ENCODE peak calls at places on chromosomes 13 and 19, in six cellular contexts. One of them, this sample, is unnamed.

GRCh38 chr19:18899624-18900560 is 3.9 kb upstream of the CERS1 start:
- DNase-seq in neural crest cell: no peak
- DNase-seq in activated CD4-positive, alpha-beta T cell treated with anti-CD3 and anti-CD28 coated beads, Interleukin-2, amount 50 U/mL, for 24 hours: no peak
- DNase-seq in NCI-H748 treated with DMSO at 0.1 percent for 48 hours: no peak
- DNase-seq in breast epithelium: no peak
- DNase-seq in stimulated activated CD4-positive, alpha-beta T cell treated with anti-CD3 and anti-CD28 coated beads, Interleukin-1b, Interleukin-23, amount 100 ng/mL, for 24 hours: no peak
- DNase-seq in this sample: no peak

GRCh38 chr13:90918551-90918950 is 428.9 kb upstream of the MIR17HG start:
- DNase-seq in neural crest cell: no peak
- DNase-seq in activated CD4-positive, alpha-beta T cell treated with anti-CD3 and anti-CD28 coated beads, Interleukin-2, amount 50 U/mL, for 24 hours: no peak
- DNase-seq in NCI-H748 treated with DMSO at 0.1 percent for 48 hours: no peak
- DNase-seq in breast epithelium: no peak
- DNase-seq in stimulated activated CD4-positive, alpha-beta T cell treated with anti-CD3 and anti-CD28 coated beads, Interleukin-1b, Interleukin-23, amount 100 ng/mL, for 24 hours: no peak
- DNase-seq in this sample: no peak

GRCh38 chr19:20928371-20928770 is 5.3 kb downstream of the ZNF85 start:
- DNase-seq in neural crest cell: no peak
- DNase-seq in activated CD4-positive, alpha-beta T cell treated with anti-CD3 and anti-CD28 coated beads, Interleukin-2, amount 50 U/mL, for 24 hours: no peak
- DNase-seq in NCI-H748 treated with DMSO at 0.1 percent for 48 hours: no peak
- DNase-seq in breast epithelium: no peak
- DNase-seq in stimulated activated CD4-positive, alpha-beta T cell treated with anti-CD3 and anti-CD28 coated beads, Interleukin-1b, Interleukin-23, amount 100 ng/mL, for 24 hours: no peak
- DNase-seq in this sample: no peak

GRCh38 chr13:106376411-106377112 is 158.9 kb downstream of the EFNB2 start:
- DNase-seq in neural crest cell: no peak
- DNase-seq in activated CD4-positive, alpha-beta T cell treated with anti-CD3 and anti-CD28 coated beads, Interleukin-2, amount 50 U/mL, for 24 hours: no peak
- DNase-seq in NCI-H748 treated with DMSO at 0.1 percent for 48 hours: no peak
- DNase-seq in breast epithelium: no peak
- DNase-seq in stimulated activated CD4-positive, alpha-beta T cell treated with anti-CD3 and anti-CD28 coated beads, Interleukin-1b, Interleukin-23, amount 100 ng/mL, for 24 hours: no peak
- DNase-seq in this sample: no peak

GRCh38 chr13:24161010-24161775 is 673 bp downstream of the SPATA13 start:
- DNase-seq in neural crest cell: no peak
- DNase-seq in activated CD4-positive, alpha-beta T cell treated with anti-CD3 and anti-CD28 coated beads, Interleukin-2, amount 50 U/mL, for 24 hours: no peak
- DNase-seq in NCI-H748 treated with DMSO at 0.1 percent for 48 hours: peak
- DNase-seq in breast epithelium: peak
- DNase-seq in stimulated activated CD4-positive, alpha-beta T cell treated with anti-CD3 and anti-CD28 coated beads, Interleukin-1b, Interleukin-23, amount 100 ng/mL, for 24 hours: peak
- DNase-seq in this sample: peak

GRCh38 chr19:31140717-31141116 is 208.5 kb downstream of the TSHZ3 start:
- DNase-seq in neural crest cell: no peak
- DNase-seq in activated CD4-positive, alpha-beta T cell treated with anti-CD3 and anti-CD28 coated beads, Interleukin-2, amount 50 U/mL, for 24 hours: no peak
- DNase-seq in NCI-H748 treated with DMSO at 0.1 percent for 48 hours: no peak
- DNase-seq in breast epithelium: no peak
- DNase-seq in stimulated activated CD4-positive, alpha-beta T cell treated with anti-CD3 and anti-CD28 coated beads, Interleukin-1b, Interleukin-23, amount 100 ng/mL, for 24 hours: no peak
- DNase-seq in this sample: no peak

GRCh38 chr19:3367572-3368440 is 1.4 kb downstream of the NFIC start:
- DNase-seq in neural crest cell: no peak
- DNase-seq in activated CD4-positive, alpha-beta T cell treated with anti-CD3 and anti-CD28 coated beads, Interleukin-2, amount 50 U/mL, for 24 hours: no peak
- DNase-seq in NCI-H748 treated with DMSO at 0.1 percent for 48 hours: no peak
- DNase-seq in breast epithelium: no peak
- DNase-seq in stimulated activated CD4-positive, alpha-beta T cell treated with anti-CD3 and anti-CD28 coated beads, Interleukin-1b, Interleukin-23, amount 100 ng/mL, for 24 hours: no peak
- DNase-seq in this sample: no peak

GRCh38 chr13:25719666-25720065 is 332.1 kb downstream of the SHISA2 start:
- DNase-seq in neural crest cell: no peak
- DNase-seq in activated CD4-positive, alpha-beta T cell treated with anti-CD3 and anti-CD28 coated beads, Interleukin-2, amount 50 U/mL, for 24 hours: no peak
- DNase-seq in NCI-H748 treated with DMSO at 0.1 percent for 48 hours: no peak
- DNase-seq in breast epithelium: no peak
- DNase-seq in stimulated activated CD4-positive, alpha-beta T cell treated with anti-CD3 and anti-CD28 coated beads, Interleukin-1b, Interleukin-23, amount 100 ng/mL, for 24 hours: no peak
- DNase-seq in this sample: no peak

GRCh38 chr19:34299576-34299975 is 45.2 kb downstream of the GARRE1 start:
- DNase-seq in neural crest cell: no peak
- DNase-seq in activated CD4-positive, alpha-beta T cell treated with anti-CD3 and anti-CD28 coated beads, Interleukin-2, amount 50 U/mL, for 24 hours: no peak
- DNase-seq in NCI-H748 treated with DMSO at 0.1 percent for 48 hours: no peak
- DNase-seq in breast epithelium: no peak
- DNase-seq in stimulated activated CD4-positive, alpha-beta T cell treated with anti-CD3 and anti-CD28 coated beads, Interleukin-1b, Interleukin-23, amount 100 ng/mL, for 24 hours: no peak
- DNase-seq in this sample: no peak

GRCh38 chr19:23075031-23075733 is 41.6 kb upstream of the ZNF730 start:
- DNase-seq in neural crest cell: peak
- DNase-seq in activated CD4-positive, alpha-beta T cell treated with anti-CD3 and anti-CD28 coated beads, Interleukin-2, amount 50 U/mL, for 24 hours: no peak
- DNase-seq in NCI-H748 treated with DMSO at 0.1 percent for 48 hours: peak
- DNase-seq in breast epithelium: no peak
- DNase-seq in stimulated activated CD4-positive, alpha-beta T cell treated with anti-CD3 and anti-CD28 coated beads, Interleukin-1b, Interleukin-23, amount 100 ng/mL, for 24 hours: no peak
- DNase-seq in this sample: no peak

GRCh38 chr13:78465250-78465649 is 138.1 kb downstream of the POU4F1 start:
- DNase-seq in neural crest cell: no peak
- DNase-seq in activated CD4-positive, alpha-beta T cell treated with anti-CD3 and anti-CD28 coated beads, Interleukin-2, amount 50 U/mL, for 24 hours: no peak
- DNase-seq in NCI-H748 treated with DMSO at 0.1 percent for 48 hours: no peak
- DNase-seq in breast epithelium: no peak
- DNase-seq in stimulated activated CD4-positive, alpha-beta T cell treated with anti-CD3 and anti-CD28 coated beads, Interleukin-1b, Interleukin-23, amount 100 ng/mL, for 24 hours: no peak
- DNase-seq in this sample: no peak

GRCh38 chr13:83940742-83941141 is 58.5 kb upstream of the SLITRK1 start:
- DNase-seq in neural crest cell: no peak
- DNase-seq in activated CD4-positive, alpha-beta T cell treated with anti-CD3 and anti-CD28 coated beads, Interleukin-2, amount 50 U/mL, for 24 hours: no peak
- DNase-seq in NCI-H748 treated with DMSO at 0.1 percent for 48 hours: no peak
- DNase-seq in breast epithelium: no peak
- DNase-seq in stimulated activated CD4-positive, alpha-beta T cell treated with anti-CD3 and anti-CD28 coated beads, Interleukin-1b, Interleukin-23, amount 100 ng/mL, for 24 hours: no peak
- DNase-seq in this sample: no peak

GRCh38 chr13:25948910-25949309 is 102.9 kb downstream of the SHISA2 start:
- DNase-seq in neural crest cell: no peak
- DNase-seq in activated CD4-positive, alpha-beta T cell treated with anti-CD3 and anti-CD28 coated beads, Interleukin-2, amount 50 U/mL, for 24 hours: no peak
- DNase-seq in NCI-H748 treated with DMSO at 0.1 percent for 48 hours: no peak
- DNase-seq in breast epithelium: no peak
- DNase-seq in stimulated activated CD4-positive, alpha-beta T cell treated with anti-CD3 and anti-CD28 coated beads, Interleukin-1b, Interleukin-23, amount 100 ng/mL, for 24 hours: no peak
- DNase-seq in this sample: no peak

GRCh38 chr19:57664269-57665127 is 4.2 kb upstream of the ZSCAN4 start:
- DNase-seq in neural crest cell: peak
- DNase-seq in activated CD4-positive, alpha-beta T cell treated with anti-CD3 and anti-CD28 coated beads, Interleukin-2, amount 50 U/mL, for 24 hours: no peak
- DNase-seq in NCI-H748 treated with DMSO at 0.1 percent for 48 hours: peak
- DNase-seq in breast epithelium: no peak
- DNase-seq in stimulated activated CD4-positive, alpha-beta T cell treated with anti-CD3 and anti-CD28 coated beads, Interleukin-1b, Interleukin-23, amount 100 ng/mL, for 24 hours: no peak
- DNase-seq in this sample: no peak

GRCh38 chr13:45873491-45874360 is 22.2 kb upstream of the SIAH3 start:
- DNase-seq in neural crest cell: no peak
- DNase-seq in activated CD4-positive, alpha-beta T cell treated with anti-CD3 and anti-CD28 coated beads, Interleukin-2, amount 50 U/mL, for 24 hours: no peak
- DNase-seq in NCI-H748 treated with DMSO at 0.1 percent for 48 hours: no peak
- DNase-seq in breast epithelium: no peak
- DNase-seq in stimulated activated CD4-positive, alpha-beta T cell treated with anti-CD3 and anti-CD28 coated beads, Interleukin-1b, Interleukin-23, amount 100 ng/mL, for 24 hours: no peak
- DNase-seq in this sample: no peak

GRCh38 chr19:23415034-23415433 is 19.8 kb upstream of the ZNF91 start:
- DNase-seq in neural crest cell: no peak
- DNase-seq in activated CD4-positive, alpha-beta T cell treated with anti-CD3 and anti-CD28 coated beads, Interleukin-2, amount 50 U/mL, for 24 hours: no peak
- DNase-seq in NCI-H748 treated with DMSO at 0.1 percent for 48 hours: no peak
- DNase-seq in breast epithelium: no peak
- DNase-seq in stimulated activated CD4-positive, alpha-beta T cell treated with anti-CD3 and anti-CD28 coated beads, Interleukin-1b, Interleukin-23, amount 100 ng/mL, for 24 hours: no peak
- DNase-seq in this sample: no peak

GRCh38 chr13:63403726-63404125 is 1988.1 kb upstream of the PCDH20 start:
- DNase-seq in neural crest cell: no peak
- DNase-seq in activated CD4-positive, alpha-beta T cell treated with anti-CD3 and anti-CD28 coated beads, Interleukin-2, amount 50 U/mL, for 24 hours: no peak
- DNase-seq in NCI-H748 treated with DMSO at 0.1 percent for 48 hours: no peak
- DNase-seq in breast epithelium: no peak
- DNase-seq in stimulated activated CD4-positive, alpha-beta T cell treated with anti-CD3 and anti-CD28 coated beads, Interleukin-1b, Interleukin-23, amount 100 ng/mL, for 24 hours: no peak
- DNase-seq in this sample: no peak

GRCh38 chr13:77571956-77572355 is 36.5 kb downstream of the SCEL start:
- DNase-seq in neural crest cell: no peak
- DNase-seq in activated CD4-positive, alpha-beta T cell treated with anti-CD3 and anti-CD28 coated beads, Interleukin-2, amount 50 U/mL, for 24 hours: no peak
- DNase-seq in NCI-H748 treated with DMSO at 0.1 percent for 48 hours: no peak
- DNase-seq in breast epithelium: no peak
- DNase-seq in stimulated activated CD4-positive, alpha-beta T cell treated with anti-CD3 and anti-CD28 coated beads, Interleukin-1b, Interleukin-23, amount 100 ng/mL, for 24 hours: no peak
- DNase-seq in this sample: no peak

GRCh38 chr19:55700813-55701212 is 25.8 kb downstream of the EPN1 start:
- DNase-seq in neural crest cell: no peak
- DNase-seq in activated CD4-positive, alpha-beta T cell treated with anti-CD3 and anti-CD28 coated beads, Interleukin-2, amount 50 U/mL, for 24 hours: no peak
- DNase-seq in NCI-H748 treated with DMSO at 0.1 percent for 48 hours: no peak
- DNase-seq in breast epithelium: no peak
- DNase-seq in stimulated activated CD4-positive, alpha-beta T cell treated with anti-CD3 and anti-CD28 coated beads, Interleukin-1b, Interleukin-23, amount 100 ng/mL, for 24 hours: no peak
- DNase-seq in this sample: no peak

GRCh38 chr19:37251308-37252229 is 33.6 kb downstream of the ZNF383 start:
- DNase-seq in neural crest cell: no peak
- DNase-seq in activated CD4-positive, alpha-beta T cell treated with anti-CD3 and anti-CD28 coated beads, Interleukin-2, amount 50 U/mL, for 24 hours: no peak
- DNase-seq in NCI-H748 treated with DMSO at 0.1 percent for 48 hours: peak
- DNase-seq in breast epithelium: peak
- DNase-seq in stimulated activated CD4-positive, alpha-beta T cell treated with anti-CD3 and anti-CD28 coated beads, Interleukin-1b, Interleukin-23, amount 100 ng/mL, for 24 hours: no peak
- DNase-seq in this sample: no peak

GRCh38 chr19:4972509-4973230 is 3.8 kb downstream of the KDM4B start:
- DNase-seq in neural crest cell: no peak
- DNase-seq in activated CD4-positive, alpha-beta T cell treated with anti-CD3 and anti-CD28 coated beads, Interleukin-2, amount 50 U/mL, for 24 hours: no peak
- DNase-seq in NCI-H748 treated with DMSO at 0.1 percent for 48 hours: no peak
- DNase-seq in breast epithelium: no peak
- DNase-seq in stimulated activated CD4-positive, alpha-beta T cell treated with anti-CD3 and anti-CD28 coated beads, Interleukin-1b, Interleukin-23, amount 100 ng/mL, for 24 hours: no peak
- DNase-seq in this sample: no peak

GRCh38 chr19:15631817-15632216 is 8.9 kb upstream of the CYP4F3 start:
- DNase-seq in neural crest cell: no peak
- DNase-seq in activated CD4-positive, alpha-beta T cell treated with anti-CD3 and anti-CD28 coated beads, Interleukin-2, amount 50 U/mL, for 24 hours: no peak
- DNase-seq in NCI-H748 treated with DMSO at 0.1 percent for 48 hours: no peak
- DNase-seq in breast epithelium: no peak
- DNase-seq in stimulated activated CD4-positive, alpha-beta T cell treated with anti-CD3 and anti-CD28 coated beads, Interleukin-1b, Interleukin-23, amount 100 ng/mL, for 24 hours: no peak
- DNase-seq in this sample: no peak

GRCh38 chr13:38535271-38535670 is 151.6 kb upstream of the FREM2 start:
- DNase-seq in neural crest cell: no peak
- DNase-seq in activated CD4-positive, alpha-beta T cell treated with anti-CD3 and anti-CD28 coated beads, Interleukin-2, amount 50 U/mL, for 24 hours: no peak
- DNase-seq in NCI-H748 treated with DMSO at 0.1 percent for 48 hours: peak
- DNase-seq in breast epithelium: no peak
- DNase-seq in stimulated activated CD4-positive, alpha-beta T cell treated with anti-CD3 and anti-CD28 coated beads, Interleukin-1b, Interleukin-23, amount 100 ng/mL, for 24 hours: no peak
- DNase-seq in this sample: no peak

GRCh38 chr19:1264801-1265610 is 4.1 kb upstream of the CIRBP start:
- DNase-seq in neural crest cell: no peak
- DNase-seq in activated CD4-positive, alpha-beta T cell treated with anti-CD3 and anti-CD28 coated beads, Interleukin-2, amount 50 U/mL, for 24 hours: no peak
- DNase-seq in NCI-H748 treated with DMSO at 0.1 percent for 48 hours: no peak
- DNase-seq in breast epithelium: peak
- DNase-seq in stimulated activated CD4-positive, alpha-beta T cell treated with anti-CD3 and anti-CD28 coated beads, Interleukin-1b, Interleukin-23, amount 100 ng/mL, for 24 hours: no peak
- DNase-seq in this sample: no peak

GRCh38 chr19:46442808-46443450 is 14.2 kb upstream of the PNMA8C start:
- DNase-seq in neural crest cell: no peak
- DNase-seq in activated CD4-positive, alpha-beta T cell treated with anti-CD3 and anti-CD28 coated beads, Interleukin-2, amount 50 U/mL, for 24 hours: no peak
- DNase-seq in NCI-H748 treated with DMSO at 0.1 percent for 48 hours: no peak
- DNase-seq in breast epithelium: no peak
- DNase-seq in stimulated activated CD4-positive, alpha-beta T cell treated with anti-CD3 and anti-CD28 coated beads, Interleukin-1b, Interleukin-23, amount 100 ng/mL, for 24 hours: no peak
- DNase-seq in this sample: no peak

GRCh38 chr13:30395192-30396158 is 26.8 kb upstream of the UBE2L5 start:
- DNase-seq in neural crest cell: no peak
- DNase-seq in activated CD4-positive, alpha-beta T cell treated with anti-CD3 and anti-CD28 coated beads, Interleukin-2, amount 50 U/mL, for 24 hours: peak
- DNase-seq in NCI-H748 treated with DMSO at 0.1 percent for 48 hours: peak
- DNase-seq in breast epithelium: peak
- DNase-seq in stimulated activated CD4-positive, alpha-beta T cell treated with anti-CD3 and anti-CD28 coated beads, Interleukin-1b, Interleukin-23, amount 100 ng/mL, for 24 hours: peak
- DNase-seq in this sample: peak

GRCh38 chr13:110890279-110891150 is 24.4 kb downstream of the ANKRD10 start:
- DNase-seq in neural crest cell: no peak
- DNase-seq in activated CD4-positive, alpha-beta T cell treated with anti-CD3 and anti-CD28 coated beads, Interleukin-2, amount 50 U/mL, for 24 hours: no peak
- DNase-seq in NCI-H748 treated with DMSO at 0.1 percent for 48 hours: no peak
- DNase-seq in breast epithelium: no peak
- DNase-seq in stimulated activated CD4-positive, alpha-beta T cell treated with anti-CD3 and anti-CD28 coated beads, Interleukin-1b, Interleukin-23, amount 100 ng/mL, for 24 hours: no peak
- DNase-seq in this sample: no peak

GRCh38 chr13:31105020-31105800 is 56.5 kb downstream of the HSPH1 start:
- DNase-seq in neural crest cell: no peak
- DNase-seq in activated CD4-positive, alpha-beta T cell treated with anti-CD3 and anti-CD28 coated beads, Interleukin-2, amount 50 U/mL, for 24 hours: no peak
- DNase-seq in NCI-H748 treated with DMSO at 0.1 percent for 48 hours: no peak
- DNase-seq in breast epithelium: no peak
- DNase-seq in stimulated activated CD4-positive, alpha-beta T cell treated with anti-CD3 and anti-CD28 coated beads, Interleukin-1b, Interleukin-23, amount 100 ng/mL, for 24 hours: no peak
- DNase-seq in this sample: no peak

GRCh38 chr13:46721054-46721453 is 75.9 kb downstream of the ESD start:
- DNase-seq in neural crest cell: peak
- DNase-seq in activated CD4-positive, alpha-beta T cell treated with anti-CD3 and anti-CD28 coated beads, Interleukin-2, amount 50 U/mL, for 24 hours: peak
- DNase-seq in NCI-H748 treated with DMSO at 0.1 percent for 48 hours: no peak
- DNase-seq in breast epithelium: no peak
- DNase-seq in stimulated activated CD4-positive, alpha-beta T cell treated with anti-CD3 and anti-CD28 coated beads, Interleukin-1b, Interleukin-23, amount 100 ng/mL, for 24 hours: no peak
- DNase-seq in this sample: no peak

GRCh38 chr19:32373614-32374295 is 28.3 kb downstream of the ZNF507 start:
- DNase-seq in neural crest cell: no peak
- DNase-seq in activated CD4-positive, alpha-beta T cell treated with anti-CD3 and anti-CD28 coated beads, Interleukin-2, amount 50 U/mL, for 24 hours: no peak
- DNase-seq in NCI-H748 treated with DMSO at 0.1 percent for 48 hours: peak
- DNase-seq in breast epithelium: no peak
- DNase-seq in stimulated activated CD4-positive, alpha-beta T cell treated with anti-CD3 and anti-CD28 coated beads, Interleukin-1b, Interleukin-23, amount 100 ng/mL, for 24 hours: no peak
- DNase-seq in this sample: no peak

This sample was measured in activated CD4-positive, CD25-positive, alpha-beta regulatory T cell treated with anti-CD3 and anti-CD28 coated beads, Interleukin-2, amount 50 U/mL, for 16 hours.